ENCODE peak calls at places on chromosomes 13 and 19, in five cellular contexts. One of them, this sample, is unnamed.

GRCh38 chr13:35388979-35389378 is 87.5 kb downstream of the MAB21L1 start:
- DNase-seq in cardiac fibroblast: peak
- DNase-seq in nephron progenitor cell: no peak
- DNase-seq in NAMALWA: no peak
- DNase-seq in psoas muscle: no peak
- DNase-seq in this sample: no peak

GRCh38 chr19:27735314-27735713 is 1477.6 kb downstream of the UQCRFS1 start:
- DNase-seq in cardiac fibroblast: no peak
- DNase-seq in nephron progenitor cell: no peak
- DNase-seq in NAMALWA: no peak
- DNase-seq in psoas muscle: no peak
- DNase-seq in this sample: no peak

GRCh38 chr13:49124693-49125304 is 95.3 kb upstream of the MLNR start:
- DNase-seq in cardiac fibroblast: no peak
- DNase-seq in nephron progenitor cell: no peak
- DNase-seq in NAMALWA: no peak
- DNase-seq in psoas muscle: no peak
- DNase-seq in this sample: no peak

GRCh38 chr13:42574435-42575311 is 721 bp downstream of the TNFSF11 start:
- DNase-seq in cardiac fibroblast: no peak
- DNase-seq in nephron progenitor cell: peak
- DNase-seq in NAMALWA: no peak
- DNase-seq in psoas muscle: no peak
- DNase-seq in this sample: no peak

GRCh38 chr13:49421391-49421790 is 22.5 kb downstream of the CAB39L start:
- DNase-seq in cardiac fibroblast: peak
- DNase-seq in nephron progenitor cell: no peak
- DNase-seq in NAMALWA: peak
- DNase-seq in psoas muscle: no peak
- DNase-seq in this sample: peak

GRCh38 chr13:78638216-78638615 is 20.7 kb downstream of the OBI1 start:
- DNase-seq in cardiac fibroblast: no peak
- DNase-seq in nephron progenitor cell: no peak
- DNase-seq in NAMALWA: no peak
- DNase-seq in psoas muscle: no peak
- DNase-seq in this sample: no peak

GRCh38 chr19:44924243-44924725 is 9.9 kb downstream of the APOC1 start:
- DNase-seq in cardiac fibroblast: no peak
- DNase-seq in nephron progenitor cell: no peak
- DNase-seq in NAMALWA: no peak
- DNase-seq in psoas muscle: no peak
- DNase-seq in this sample: peak

GRCh38 chr19:33248104-33248503 is 22.5 kb upstream of the SLC7A10 start:
- DNase-seq in cardiac fibroblast: no peak
- DNase-seq in nephron progenitor cell: no peak
- DNase-seq in NAMALWA: no peak
- DNase-seq in psoas muscle: peak
- DNase-seq in this sample: peak

GRCh38 chr13:113639661-113640262 is 18.2 kb downstream of the ATP4B start:
- DNase-seq in cardiac fibroblast: no peak
- DNase-seq in nephron progenitor cell: no peak
- DNase-seq in NAMALWA: no peak
- DNase-seq in psoas muscle: peak
- DNase-seq in this sample: no peak

GRCh38 chr13:40152145-40152544 is 496.7 kb downstream of the COG6 start:
- DNase-seq in cardiac fibroblast: peak
- DNase-seq in nephron progenitor cell: no peak
- DNase-seq in NAMALWA: no peak
- DNase-seq in psoas muscle: no peak
- DNase-seq in this sample: no peak

GRCh38 chr13:71864981-71865857 is 1.8 kb downstream of the DACH1 start:
- DNase-seq in cardiac fibroblast: no peak
- DNase-seq in nephron progenitor cell: peak
- DNase-seq in NAMALWA: no peak
- DNase-seq in psoas muscle: peak
- DNase-seq in this sample: peak

GRCh38 chr19:10523135-10523636 is 5.9 kb upstream of the S1PR5 start:
- DNase-seq in cardiac fibroblast: no peak
- DNase-seq in nephron progenitor cell: no peak
- DNase-seq in NAMALWA: no peak
- DNase-seq in psoas muscle: no peak
- DNase-seq in this sample: no peak

GRCh38 chr13:72208112-72208645 is 341.2 kb upstream of the DACH1 start:
- DNase-seq in cardiac fibroblast: no peak
- DNase-seq in nephron progenitor cell: no peak
- DNase-seq in NAMALWA: no peak
- DNase-seq in psoas muscle: no peak
- DNase-seq in this sample: no peak

GRCh38 chr13:29587645-29588044 is 7.8 kb downstream of the SLC7A1 start:
- DNase-seq in cardiac fibroblast: no peak
- DNase-seq in nephron progenitor cell: no peak
- DNase-seq in NAMALWA: no peak
- DNase-seq in psoas muscle: no peak
- DNase-seq in this sample: no peak

GRCh38 chr13:19587635-19588300 is 26.4 kb upstream of the TPTE2 start:
- DNase-seq in cardiac fibroblast: peak
- DNase-seq in nephron progenitor cell: no peak
- DNase-seq in NAMALWA: peak
- DNase-seq in psoas muscle: no peak
- DNase-seq in this sample: no peak

GRCh38 chr19:28481674-28482073 is 731.3 kb downstream of the UQCRFS1 start:
- DNase-seq in cardiac fibroblast: no peak
- DNase-seq in nephron progenitor cell: no peak
- DNase-seq in NAMALWA: no peak
- DNase-seq in psoas muscle: no peak
- DNase-seq in this sample: no peak

GRCh38 chr13:80881495-80882482 is 540.9 kb upstream of the SPRY2 start:
- DNase-seq in cardiac fibroblast: peak
- DNase-seq in nephron progenitor cell: no peak
- DNase-seq in NAMALWA: no peak
- DNase-seq in psoas muscle: no peak
- DNase-seq in this sample: no peak

GRCh38 chr19:4369888-4370260 is 26.5 kb downstream of the MPND start:
- DNase-seq in cardiac fibroblast: no peak
- DNase-seq in nephron progenitor cell: peak
- DNase-seq in NAMALWA: peak
- DNase-seq in psoas muscle: peak
- DNase-seq in this sample: no peak

GRCh38 chr19:16661480-16662034 is 618 bp downstream of the TMEM38A start:
- DNase-seq in cardiac fibroblast: no peak
- DNase-seq in nephron progenitor cell: peak
- DNase-seq in NAMALWA: peak
- DNase-seq in psoas muscle: peak
- DNase-seq in this sample: peak

GRCh38 chr19:18699403-18700054 is 16.0 kb downstream of the CRTC1 start:
- DNase-seq in cardiac fibroblast: no peak
- DNase-seq in nephron progenitor cell: no peak
- DNase-seq in NAMALWA: peak
- DNase-seq in psoas muscle: no peak
- DNase-seq in this sample: no peak

GRCh38 chr13:96214804-96215445 is 125.0 kb downstream of the HS6ST3 start:
- DNase-seq in cardiac fibroblast: no peak
- DNase-seq in nephron progenitor cell: no peak
- DNase-seq in NAMALWA: no peak
- DNase-seq in psoas muscle: no peak
- DNase-seq in this sample: no peak

GRCh38 chr13:94218537-94218936 is 260.9 kb downstream of the DCT start:
- DNase-seq in cardiac fibroblast: no peak
- DNase-seq in nephron progenitor cell: no peak
- DNase-seq in NAMALWA: no peak
- DNase-seq in psoas muscle: no peak
- DNase-seq in this sample: no peak

GRCh38 chr19:8629996-8630683 is at the start of gene NFILZ:
- DNase-seq in cardiac fibroblast: no peak
- DNase-seq in nephron progenitor cell: no peak
- DNase-seq in NAMALWA: no peak
- DNase-seq in psoas muscle: no peak
- DNase-seq in this sample: no peak

GRCh38 chr19:30339624-30340525 is 32.3 kb upstream of the ZNF536 start:
- DNase-seq in cardiac fibroblast: no peak
- DNase-seq in nephron progenitor cell: no peak
- DNase-seq in NAMALWA: no peak
- DNase-seq in psoas muscle: peak
- DNase-seq in this sample: peak

GRCh38 chr19:3053218-3053621 is 9.1 kb downstream of the TLE5 start:
- DNase-seq in cardiac fibroblast: no peak
- DNase-seq in nephron progenitor cell: no peak
- DNase-seq in NAMALWA: no peak
- DNase-seq in psoas muscle: no peak
- DNase-seq in this sample: no peak

GRCh38 chr19:52651956-52652355 is 13.8 kb upstream of the ZNF83 start:
- DNase-seq in cardiac fibroblast: no peak
- DNase-seq in nephron progenitor cell: no peak
- DNase-seq in NAMALWA: no peak
- DNase-seq in psoas muscle: no peak
- DNase-seq in this sample: no peak

GRCh38 chr13:20828540-20829364 is 55.0 kb upstream of the EEF1AKMT1 start:
- DNase-seq in cardiac fibroblast: peak
- DNase-seq in nephron progenitor cell: peak
- DNase-seq in NAMALWA: peak
- DNase-seq in psoas muscle: no peak
- DNase-seq in this sample: no peak

GRCh38 chr19:17686592-17687042 is 1.5 kb downstream of the UNC13A start:
- DNase-seq in cardiac fibroblast: peak
- DNase-seq in nephron progenitor cell: peak
- DNase-seq in NAMALWA: no peak
- DNase-seq in psoas muscle: peak
- DNase-seq in this sample: peak

GRCh38 chr19:30606114-30607050 is 234.2 kb downstream of the ZNF536 start:
- DNase-seq in cardiac fibroblast: no peak
- DNase-seq in nephron progenitor cell: no peak
- DNase-seq in NAMALWA: no peak
- DNase-seq in psoas muscle: no peak
- DNase-seq in this sample: no peak

This sample was measured in right lobe of liver.